ENCODE peak calls at places on chromosomes 3 and 15, in four cellular contexts. C is HFF-Myc, Q is PC-3, L is body of pancreas. A is an unnamed sample.

GRCh38 chr3:53161345-53161819 is 373 bp downstream of the PRKCD start:
- DNase-seq in Q (no peak), L (peak; percentile 35), C (no peak), A (no peak)

GRCh38 chr15:92645051-92645631 is 10.4 kb downstream of the FAM174B start:
- DNase-seq in C (no peak), L (no peak), Q (peak; percentile 72), A (no peak)

GRCh38 chr3:109430911-109431563 is 93.7 kb upstream of the DPPA4 start:
- DNase-seq in L (no peak), Q (no peak), C (no peak), A (no peak)

GRCh38 chr3:53495091-53495517 is 693 bp downstream of the CACNA1D start:
- DNase-seq in Q (no peak), C (no peak), L (no peak), A (no peak)

GRCh38 chr3:175187586-175187985 is 328.5 kb downstream of the NAALADL2 start:
- DNase-seq in Q (no peak), C (no peak), L (no peak), A (no peak)

GRCh38 chr3:69181592-69182211 is 59.3 kb upstream of the LMOD3 start:
- DNase-seq in C (peak; percentile 57), L (no peak), Q (peak; percentile 48), A (no peak)

GRCh38 chr15:89101302-89102191 is 13.3 kb downstream of the ABHD2 start:
- DNase-seq in C (peak; percentile 90), L (peak; percentile 64), Q (peak; percentile 95), A (no peak)

GRCh38 chr15:77863491-77864105 is 213.9 kb downstream of the TBC1D2B start:
- DNase-seq in Q (no peak), C (no peak), L (peak; percentile 3), A (no peak)

GRCh38 chr3:48157950-48158376 is 30.3 kb downstream of the CDC25A start:
- DNase-seq in C (peak; percentile 26), Q (peak; percentile 50), L (peak; percentile 63), A (peak; percentile 29)

GRCh38 chr15:34847598-34847997 is 52.2 kb upstream of the ACTC1 start:
- DNase-seq in C (no peak), L (no peak), Q (no peak), A (no peak)

GRCh38 chr3:132033471-132033870 is 1.3 kb downstream of the CPNE4 start:
- DNase-seq in Q (no peak), C (no peak), L (no peak), A (peak; percentile 17)

GRCh38 chr3:55458398-55458797 is 28.7 kb downstream of the WNT5A start:
- DNase-seq in C (no peak), L (no peak), Q (no peak), A (no peak)

GRCh38 chr3:5426094-5426883 is 238.8 kb downstream of the EDEM1 start:
- DNase-seq in Q (peak; percentile 92), L (peak; percentile 81), C (peak; percentile 0), A (peak; percentile 8)

GRCh38 chr3:186044973-186045372 is 63.9 kb downstream of the ETV5 start:
- DNase-seq in C (no peak), Q (no peak), L (peak; percentile 18), A (no peak)

GRCh38 chr3:29643034-29643425 is 362.2 kb downstream of the RBMS3 start:
- DNase-seq in Q (no peak), C (no peak), L (no peak), A (no peak)

GRCh38 chr3:61725851-61726333 is 164.5 kb downstream of the PTPRG start:
- DNase-seq in Q (no peak), L (no peak), C (no peak), A (no peak)

GRCh38 chr3:53263907-53264306 is 8.1 kb upstream of the TKT start:
- DNase-seq in C (no peak), Q (peak; percentile 28), L (no peak), A (no peak)

GRCh38 chr15:43390723-43391122 is 19.8 kb downstream of the TUBGCP4 start:
- DNase-seq in Q (no peak), L (no peak), C (no peak), A (no peak)

GRCh38 chr15:62301993-62302665 is 137.0 kb upstream of the C2CD4B start:
- DNase-seq in L (peak; percentile 63), C (no peak), Q (no peak), A (no peak)

GRCh38 chr3:109478614-109479013 is 141.3 kb upstream of the DPPA4 start:
- DNase-seq in Q (no peak), L (no peak), C (no peak), A (no peak)

GRCh38 chr3:46599590-46599989 is 12.7 kb upstream of the FAM240A start:
- DNase-seq in C (no peak), Q (no peak), L (no peak), A (no peak)

GRCh38 chr15:84725001-84725491 is 9.1 kb upstream of the SEC11A start:
- DNase-seq in C (no peak), L (no peak), Q (peak; percentile 23), A (peak; percentile 66)

GRCh38 chr15:35852818-35853624 is 307.1 kb upstream of the DPH6 start:
- DNase-seq in Q (no peak), L (no peak), C (no peak), A (no peak)

GRCh38 chr15:57160823-57161560 is 215.3 kb upstream of the CGNL1 start:
- DNase-seq in C (no peak), L (no peak), Q (peak; percentile 50), A (no peak)

GRCh38 chr3:1609416-1609815 is 489.2 kb upstream of the CNTN4 start:
- DNase-seq in C (no peak), Q (no peak), L (no peak), A (no peak)

GRCh38 chr3:153269730-153270129 is 107.7 kb downstream of the RAP2B start:
- DNase-seq in Q (no peak), C (no peak), L (no peak), A (no peak)

GRCh38 chr15:99727733-99728132 is 5.5 kb downstream of the LYSMD4 start:
- DNase-seq in L (no peak), C (no peak), Q (no peak), A (no peak)

GRCh38 chr15:48451736-48452135 is 120.5 kb downstream of the DUT start:
- DNase-seq in Q (no peak), C (no peak), L (no peak), A (no peak)

GRCh38 chr3:78732893-78733292 is 1034.9 kb downstream of the ROBO1 start:
- DNase-seq in L (no peak), C (no peak), Q (no peak), A (no peak)

GRCh38 chr15:28991236-28992171 is 105.7 kb downstream of the APBA2 start:
- DNase-seq in C (no peak), L (no peak), Q (no peak), A (no peak)

GRCh38 chr15:28992340-28992864 is 106.6 kb downstream of the APBA2 start:
- DNase-seq in C (no peak), L (no peak), Q (no peak), A (no peak)

GRCh38 chr15:28989239-28989830 is 103.6 kb downstream of the APBA2 start:
- DNase-seq in Q (peak; percentile 25), L (no peak), C (no peak), A (no peak)

GRCh38 chr15:28989896-28990295 is 104.1 kb downstream of the APBA2 start:
- DNase-seq in L (no peak), Q (no peak), C (no peak), A (no peak)

DNA sequence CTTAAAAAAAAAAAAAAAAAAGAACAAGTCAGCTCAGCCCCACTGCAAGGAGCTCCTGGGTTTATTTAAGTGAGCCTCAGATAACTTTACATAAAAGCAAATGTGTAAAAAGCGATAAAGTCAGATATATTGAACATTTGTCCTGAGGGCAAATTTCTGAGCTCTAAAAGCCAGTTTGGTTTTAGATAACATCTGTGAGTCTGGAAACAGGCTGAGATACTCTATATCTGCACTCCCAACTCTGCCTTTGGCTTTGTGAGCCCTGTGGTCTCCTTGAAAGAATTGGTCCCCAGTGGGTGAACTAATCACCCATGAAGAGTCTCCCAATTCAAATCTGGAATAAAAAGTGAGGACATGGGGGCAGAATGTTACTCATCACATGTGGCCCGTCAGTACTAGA is 104.6 kb downstream of the APBA2 start:
- DNase-seq in L (no peak), C (no peak), Q (no peak), A (no peak)
- H3K4me3 ChIP-seq in L (no peak overlapping the region), C (no peak overlapping the region), Q (no peak overlapping the region), A (no peak overlapping the region)

GRCh38 chr3:127455541-127456450 is 134.7 kb downstream of the TPRA1 start:
- DNase-seq in L (peak; percentile 71), Q (peak; percentile 78), C (peak; percentile 7), A (peak; percentile 71)
- H3K4me3 ChIP-seq in L (no peak overlapping the region), Q (peak overlapping the region; percentile 55), C (peak overlapping the region; percentile 13), A (peak overlapping the region; percentile 30)

GRCh38 chr3:196184881-196185280 is 26.3 kb downstream of the ZDHHC19 start:
- DNase-seq in C (no peak), L (no peak), Q (no peak), A (no peak)

GRCh38 chr3:196189608-196190347 is 21.4 kb downstream of the ZDHHC19 start:
- DNase-seq in C (no peak), Q (no peak), L (no peak), A (no peak)

GRCh38 chr3:196192036-196193001 is 18.9 kb downstream of the ZDHHC19 start:
- DNase-seq in L (no peak), Q (no peak), C (no peak), A (no peak)

GRCh38 chr3:196181127-196181546 is 30.1 kb downstream of the ZDHHC19 start:
- DNase-seq in Q (no peak), C (no peak), L (no peak), A (no peak)

DNA sequence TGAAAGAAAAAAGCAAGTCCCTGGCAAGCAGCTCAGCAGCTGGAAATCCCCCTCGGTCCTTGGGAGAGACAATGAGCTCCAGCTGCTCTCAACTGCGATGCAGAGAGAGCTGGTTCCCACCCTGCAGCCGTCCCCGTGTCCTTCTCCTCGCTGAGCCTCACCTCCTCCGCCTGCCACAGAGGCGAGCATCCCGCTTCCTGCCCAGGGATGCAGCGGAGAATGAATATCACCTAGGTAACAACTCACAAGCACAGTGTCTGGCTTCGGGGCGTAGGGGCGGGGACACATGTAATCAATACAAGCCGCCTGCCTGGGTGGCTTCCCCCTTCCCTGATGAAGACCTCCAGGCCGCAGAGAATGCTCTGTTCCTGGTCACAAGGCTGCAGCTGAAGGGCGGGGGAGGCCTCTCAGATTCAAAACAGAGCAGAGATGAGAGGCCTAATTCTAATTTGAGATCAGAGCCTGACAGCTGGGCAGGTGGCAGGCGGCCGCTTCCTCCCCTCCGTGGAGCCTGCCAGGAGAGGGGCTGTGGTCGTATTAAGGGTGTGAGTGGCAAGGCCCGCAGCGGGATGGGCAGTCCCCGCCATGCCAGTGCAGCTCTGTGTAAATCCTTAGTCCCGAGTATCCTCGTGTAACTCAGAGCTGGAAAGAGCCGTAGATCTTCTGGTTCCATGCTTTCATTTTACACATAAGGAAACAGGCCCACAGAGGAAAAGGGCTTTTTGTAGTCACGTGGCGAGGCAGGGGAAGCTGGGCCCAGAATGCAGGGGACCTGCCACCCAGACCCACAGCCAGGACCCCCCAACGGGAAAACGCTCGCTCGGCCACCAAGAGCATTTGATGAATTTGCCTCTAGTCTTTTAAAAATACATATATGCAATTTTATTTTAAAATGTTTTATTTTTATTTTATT is 24.3 kb downstream of the ZDHHC19 start:
- DNase-seq in L (no peak), Q (no peak), C (no peak), A (no peak)
- H3K4me3 ChIP-seq in L (no peak overlapping the region), Q (no peak overlapping the region), C (no peak overlapping the region), A (no peak overlapping the region)

DNA sequence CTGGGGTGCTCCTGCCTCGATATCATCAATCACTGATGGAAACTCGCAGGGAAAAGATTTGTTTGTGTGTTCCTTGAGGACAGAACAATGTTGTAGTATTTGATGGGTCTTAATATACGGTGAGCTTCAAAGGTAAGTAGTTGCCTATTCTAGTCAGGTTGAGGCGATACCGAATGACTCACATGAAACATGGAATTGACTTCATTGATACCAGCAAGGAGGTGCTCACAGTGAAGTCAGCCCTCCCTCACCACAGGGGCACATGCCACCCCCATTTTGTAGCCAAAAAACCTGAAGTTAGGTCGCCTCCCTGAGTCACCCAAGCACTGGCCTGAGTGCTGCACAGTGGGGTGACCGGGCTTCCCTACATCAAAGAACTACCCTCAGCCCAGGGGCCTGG is 3.7 kb upstream of the ALDH1A3 start:
- DNase-seq in C (no peak), Q (no peak), L (no peak), A (no peak)
- H3K4me3 ChIP-seq in C (no peak overlapping the region), Q (no peak overlapping the region), L (no peak overlapping the region), A (no peak overlapping the region)